ENCODE peak calls at places on chromosome 3, in ten cellular contexts. H is tibial nerve, I is thoracic aorta, S is adipocyte, J is BE2C, U is cardiac fibroblast, C is lower leg skin, D is upper lobe of right lung, N is activated T-cell treated with anti-CD3 and anti-CD28 coated beads for 4 hours, W is coronary artery. E is an unnamed sample.

GRCh38 chr3:81749285-81749684 is 12.2 kb downstream of the GBE1 start:
- DNase-seq in H (no peak), I (no peak), S (peak; percentile 33), J (no peak), U (peak; percentile 47), C (no peak), D (no peak), N (no peak), W (no peak), E (no peak)

GRCh38 chr3:64319391-64319790 is 94.1 kb upstream of the PRICKLE2 start:
- DNase-seq in H (no peak), I (no peak), S (no peak), J (no peak), U (no peak), C (no peak), D (no peak), N (no peak), W (no peak), E (no peak)

GRCh38 chr3:66115858-66116654 is 77.3 kb upstream of the MAGI1 start:
- DNase-seq in H (peak; percentile 26), I (peak; percentile 29), S (peak; percentile 81), J (no peak), U (peak; percentile 95), C (no peak), D (no peak), N (no peak), W (peak; percentile 79), E (no peak)

GRCh38 chr3:45765286-45765851 is 31.0 kb downstream of the SLC6A20 start:
- DNase-seq in H (no peak), I (no peak), S (no peak), J (no peak), U (no peak), C (peak; percentile 79), D (no peak), N (no peak), W (no peak), E (no peak)

GRCh38 chr3:52039426-52039825 is 16.9 kb downstream of the DUSP7 start:
- DNase-seq in H (no peak), I (no peak), S (no peak), J (no peak), U (no peak), C (no peak), D (no peak), N (no peak), W (no peak), E (no peak)

GRCh38 chr3:105944281-105944680 is 75.5 kb upstream of the CBLB start:
- DNase-seq in H (no peak), I (no peak), S (peak; percentile 35), J (no peak), U (no peak), C (no peak), D (no peak), N (no peak), W (no peak), E (no peak)

GRCh38 chr3:157175678-157176077 is 15.7 kb upstream of the CCNL1 start:
- DNase-seq in H (no peak), I (no peak), S (peak; percentile 63), J (no peak), U (peak; percentile 38), C (peak; percentile 90), D (peak; percentile 70), N (no peak), W (peak; percentile 78), E (no peak)

GRCh38 chr3:175836622-175837021 is 977.5 kb downstream of the NAALADL2 start:
- DNase-seq in H (no peak), I (no peak), S (no peak), J (no peak), U (no peak), C (no peak), D (no peak), N (no peak), W (no peak), E (no peak)

GRCh38 chr3:196754215-196754937 is 14.7 kb downstream of the PAK2 start:
- DNase-seq in H (no peak), I (no peak), S (peak; percentile 23), J (no peak), U (peak; percentile 24), C (no peak), D (no peak), N (no peak), W (no peak), E (no peak)

GRCh38 chr3:177724020-177724638 is 526.8 kb upstream of the TBL1XR1 start:
- DNase-seq in H (peak; percentile 69), I (no peak), S (peak; percentile 36), J (no peak), U (peak; percentile 84), C (peak; percentile 88), D (peak; percentile 66), N (no peak), W (peak; percentile 88), E (no peak)

GRCh38 chr3:8371085-8371551 is 130.5 kb upstream of the LMCD1 start:
- DNase-seq in H (no peak), I (no peak), S (peak; percentile 20), J (no peak), U (peak; percentile 82), C (no peak), D (no peak), N (no peak), W (no peak), E (no peak)

GRCh38 chr3:74000715-74001114 is 376.0 kb upstream of the PDZRN3 start:
- DNase-seq in H (no peak), I (no peak), S (peak; percentile 64), J (no peak), U (peak; percentile 14), C (no peak), D (no peak), N (no peak), W (no peak), E (no peak)

GRCh38 chr3:43086460-43087165 is 19.3 kb downstream of the POMGNT2 start:
- DNase-seq in H (no peak), I (no peak), S (no peak), J (no peak), U (no peak), C (no peak), D (no peak), N (no peak), W (no peak), E (no peak)

GRCh38 chr3:5051772-5052171 is 70.3 kb upstream of the ARL8B start:
- DNase-seq in H (no peak), I (no peak), S (no peak), J (no peak), U (no peak), C (peak; percentile 20), D (no peak), N (no peak), W (no peak), E (no peak)

GRCh38 chr3:144590854-144591253 is 619.2 kb downstream of the DIPK2A start:
- DNase-seq in H (no peak), I (no peak), S (peak; percentile 88), J (no peak), U (peak; percentile 73), C (no peak), D (no peak), N (no peak), W (no peak), E (no peak)

GRCh38 chr3:128875556-128876120 is 3.8 kb upstream of the ACAD9 start:
- DNase-seq in H (no peak), I (no peak), S (peak; percentile 30), J (peak; percentile 74), U (peak; percentile 17), C (no peak), D (no peak), N (peak; percentile 54), W (no peak), E (no peak)